ENCODE peak calls at places on chromosomes 6 and 20, in eight cellular contexts. V is heart left ventricle, E is adrenal gland, S is vagina, Y is tibial nerve, H is body of pancreas, J is spleen, U is esophagus squamous epithelium. L is an unnamed sample. For H3K4me1, the result is how much of the 10 kb centered on the place peaks cover.

GRCh38 chr20:50376179-50376887 is 133.8 kb upstream of the PTPN1 start:
- DNase-seq in V (no peak), E (no peak), S (no peak), Y (no peak), H (no peak), J (no peak), U (no peak), L (no peak)

GRCh38 chr6:106979435-106979884 is 4.9 kb upstream of the CD24 start:
- DNase-seq in V (peak), E (peak), S (no peak), Y (peak), H (peak), J (peak), U (peak), L (peak)

GRCh38 chr6:98574991-98575390 is 259.4 kb upstream of the POU3F2 start:
- DNase-seq in V (peak), E (peak), S (no peak), Y (no peak), H (no peak), J (no peak), U (no peak), L (no peak)

GRCh38 chr6:13573669-13574110 is 711 bp upstream of the SIRT5 start:
- DNase-seq in V (peak), E (peak), S (no peak), Y (no peak), H (peak), J (peak), U (no peak), L (peak)

GRCh38 chr6:151211075-151211474 is 28.7 kb upstream of the AKAP12 start:
- DNase-seq in V (no peak), E (no peak), S (no peak), Y (no peak), H (no peak), J (no peak), U (no peak), L (no peak)

GRCh38 chr6:20840675-20841074 is 306.4 kb downstream of the CDKAL1 start:
- DNase-seq in V (no peak), E (no peak), S (no peak), Y (no peak), H (no peak), J (no peak), U (no peak), L (no peak)

GRCh38 chr6:137094411-137095008 is 49.7 kb upstream of the IL20RA start:
- DNase-seq in V (peak), E (peak), S (no peak), Y (peak), H (peak), J (no peak), U (no peak), L (peak)

GRCh38 chr6:54654376-54654775 is 192.2 kb upstream of the FAM83B start:
- DNase-seq in V (no peak), E (no peak), S (no peak), Y (no peak), H (no peak), J (no peak), U (no peak), L (no peak)

GRCh38 chr6:1109134-1109533 is 202.8 kb upstream of the FOXQ1 start:
- DNase-seq in V (no peak), E (no peak), S (peak), Y (no peak), H (no peak), J (no peak), U (no peak), L (no peak)

GRCh38 chr6:63805808-63806572 is 170.4 kb downstream of the PHF3 start:
- DNase-seq in V (no peak), E (no peak), S (no peak), Y (peak), H (peak), J (no peak), U (no peak), L (peak)

GRCh38 chr6:47724300-47724699 is 25.9 kb downstream of the ADGRF4 start:
- DNase-seq in V (no peak), E (no peak), S (no peak), Y (no peak), H (no peak), J (no peak), U (no peak), L (no peak)

GRCh38 chr20:16368645-16369292 is 204.5 kb downstream of the KIF16B start:
- DNase-seq in V (no peak), E (no peak), S (no peak), Y (no peak), H (no peak), J (no peak), U (no peak), L (no peak)

GRCh38 chr6:116629467-116630063 is 13.3 kb downstream of the RSPH4A start:
- DNase-seq in V (no peak), E (no peak), S (no peak), Y (no peak), H (no peak), J (no peak), U (no peak), L (no peak)

GRCh38 chr6:16374796-16375195 is 136.4 kb downstream of the GMPR start:
- DNase-seq in V (no peak), E (no peak), S (no peak), Y (no peak), H (peak), J (no peak), U (no peak), L (no peak)

GRCh38 chr6:1208876-1209275 is 103.0 kb upstream of the FOXQ1 start:
- DNase-seq in V (no peak), E (no peak), S (no peak), Y (no peak), H (no peak), J (no peak), U (no peak), L (no peak)

GRCh38 chr6:122770835-122771601 is 8.5 kb upstream of the FABP7 start:
- DNase-seq in V (no peak), E (no peak), S (no peak), Y (no peak), H (peak), J (no peak), U (no peak), L (no peak)

GRCh38 chr20:18679020-18679419 is 91.2 kb downstream of the DTD1 start:
- DNase-seq in V (no peak), E (no peak), S (no peak), Y (no peak), H (peak), J (no peak), U (no peak), L (no peak)

GRCh38 chr6:39965716-39966115 is 31.5 kb upstream of the MOCS1 start:
- DNase-seq in V (no peak), E (no peak), S (no peak), Y (no peak), H (no peak), J (no peak), U (no peak), L (no peak)

GRCh38 chr6:19558934-19559333 is 278.2 kb upstream of the ID4 start:
- DNase-seq in V (no peak), E (no peak), S (no peak), Y (no peak), H (no peak), J (no peak), U (no peak), L (no peak)

GRCh38 chr6:19444481-19444880 is 392.7 kb upstream of the ID4 start:
- DNase-seq in V (no peak), E (no peak), S (no peak), Y (no peak), H (no peak), J (no peak), U (no peak), L (no peak)

GRCh38 chr6:67493682-67494081 is 1141.4 kb upstream of the ADGRB3 start:
- DNase-seq in V (no peak), E (no peak), S (no peak), Y (no peak), H (no peak), J (no peak), U (no peak), L (no peak)

GRCh38 chr6:167683028-167683862 is 143.5 kb upstream of the AFDN start:
- DNase-seq in V (peak), E (peak), S (no peak), Y (peak), H (peak), J (no peak), U (no peak), L (no peak)

GRCh38 chr20:20668639-20669038 is 43.8 kb downstream of the RALGAPA2 start:
- DNase-seq in V (no peak), E (no peak), S (no peak), Y (no peak), H (peak), J (no peak), U (no peak), L (no peak)

GRCh38 chr20:51768759-51769517 is 748 bp upstream of the ATP9A start:
- DNase-seq in V (no peak), E (no peak), S (no peak), Y (no peak), H (no peak), J (no peak), U (no peak), L (no peak)

GRCh38 chr6:1068068-1068467 is 243.8 kb upstream of the FOXQ1 start:
- DNase-seq in V (no peak), E (no peak), S (no peak), Y (no peak), H (no peak), J (no peak), U (no peak), L (no peak)

GRCh38 chr20:18615020-18615652 is 27.3 kb downstream of the DTD1 start:
- DNase-seq in V (no peak), E (peak), S (no peak), Y (no peak), H (no peak), J (no peak), U (no peak), L (no peak)

GRCh38 chr6:155177369-155177961 is 86.3 kb upstream of the CLDN20 start:
- DNase-seq in V (no peak), E (no peak), S (no peak), Y (peak), H (peak), J (no peak), U (no peak), L (peak)

GRCh38 chr20:1118004-1118335 is 432 bp upstream of the PSMF1 start:
- DNase-seq in V (no peak), E (no peak), S (no peak), Y (no peak), H (no peak), J (no peak), U (no peak), L (no peak)

GRCh38 chr20:11118802-11119380 is 445.1 kb upstream of the JAG1 start:
- DNase-seq in V (no peak), E (no peak), S (no peak), Y (no peak), H (no peak), J (no peak), U (no peak), L (no peak)

GRCh38 chr6:11653028-11653583 is 115.6 kb downstream of the TMEM170B start:
- DNase-seq in V (peak), E (peak), S (no peak), Y (no peak), H (peak), J (no peak), U (no peak), L (no peak)

GRCh38 chr6:166297606-166298005 is 10.6 kb downstream of the PRR18 start:
- DNase-seq in V (no peak), E (no peak), S (no peak), Y (no peak), H (no peak), J (no peak), U (no peak), L (no peak)

GRCh38 chr6:116561377-116562018 is 7.9 kb downstream of the CALHM4 start:
- DNase-seq in V (peak), E (peak), S (no peak), Y (peak), H (peak), J (peak), U (no peak), L (peak)

GRCh38 chr6:170098428-170099170 is 192.3 kb downstream of the DLL1 start:
- DNase-seq in V (peak), E (peak), S (peak), Y (no peak), H (no peak), J (peak), U (no peak), L (no peak)

GRCh38 chr20:37204056-37204455 is 24.7 kb upstream of the MROH8 start:
- DNase-seq in V (no peak), E (no peak), S (no peak), Y (no peak), H (no peak), J (no peak), U (no peak), L (no peak)

GRCh38 chr6:53938810-53939209 is 144.0 kb downstream of the LRRC1 start:
- DNase-seq in V (no peak), E (no peak), S (no peak), Y (no peak), H (no peak), J (no peak), U (no peak), L (no peak)

GRCh38 chr6:156219973-156220372 is 557.2 kb upstream of the ARID1B start:
- DNase-seq in V (no peak), E (no peak), S (no peak), Y (no peak), H (no peak), J (no peak), U (no peak), L (no peak)

GRCh38 chr6:1867197-1867596 is 257.5 kb downstream of the FOXC1 start:
- DNase-seq in V (no peak), E (no peak), S (no peak), Y (no peak), H (no peak), J (no peak), U (no peak), L (no peak)

GRCh38 chr6:15088904-15089568 is 156.8 kb upstream of the JARID2 start:
- DNase-seq in V (no peak), E (no peak), S (no peak), Y (no peak), H (no peak), J (no peak), U (no peak), L (no peak)

GRCh38 chr20:62702886-62703852 is 5.5 kb upstream of the NTSR1 start:
- DNase-seq in V (no peak), E (peak), S (no peak), Y (no peak), H (no peak), J (no peak), U (no peak), L (no peak)
- H3K4me1 ChIP-seq in V (under half), E (under half), S (under half), Y (under half), H (under half), J (under half), U (under half), L (under half)

GRCh38 chr20:8190043-8190880 is 58.2 kb downstream of the PLCB1 start:
- DNase-seq in V (no peak), E (peak), S (no peak), Y (no peak), H (peak), J (no peak), U (no peak), L (no peak)

GRCh38 chr20:8194721-8195120 is 62.7 kb downstream of the PLCB1 start:
- DNase-seq in V (no peak), E (no peak), S (no peak), Y (no peak), H (no peak), J (no peak), U (no peak), L (no peak)

GRCh38 chr20:8200220-8200619 is 68.2 kb downstream of the PLCB1 start:
- DNase-seq in V (no peak), E (no peak), S (no peak), Y (no peak), H (no peak), J (no peak), U (no peak), L (no peak)

GRCh38 chr20:8196096-8196495 is 64.0 kb downstream of the PLCB1 start:
- DNase-seq in V (no peak), E (no peak), S (no peak), Y (no peak), H (no peak), J (no peak), U (no peak), L (no peak)
- TF ChIP-seq POLR2A in V (no peak), E (no peak), S (no peak), Y (no peak), H (no peak), J (no peak), U (no peak), L (no peak)

DNA sequence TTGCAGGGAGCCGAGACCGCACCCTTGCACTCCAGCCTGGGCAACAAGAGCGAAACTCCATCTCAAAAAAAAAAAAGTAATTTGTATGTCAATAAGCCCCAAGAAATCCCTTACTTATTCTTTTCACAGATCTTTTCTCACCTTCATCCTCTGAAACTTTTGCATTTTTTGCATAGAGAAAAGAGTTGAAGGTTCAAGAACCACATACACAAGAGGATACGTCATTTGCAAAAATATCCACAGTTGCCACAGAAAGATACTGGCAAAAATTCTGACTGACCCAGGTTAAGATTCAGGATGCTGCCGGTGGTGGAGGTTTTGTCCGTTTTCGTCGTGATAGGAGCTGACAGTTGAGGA is 94.5 kb downstream of the ZMYND8 start:
- DNase-seq in V (no peak), E (no peak), S (no peak), Y (no peak), H (no peak), J (no peak), U (no peak), L (no peak)
- H3K4me1 ChIP-seq in V (under half), E (under half), S (under half), Y (under half), H (under half), J (under half), U (under half), L (under half)

GRCh38 chr6:9062581-9062980 is 627.2 kb upstream of the SLC35B3 start:
- DNase-seq in V (no peak), E (no peak), S (no peak), Y (no peak), H (no peak), J (no peak), U (no peak), L (no peak)
- TF ChIP-seq POLR2A in V (no peak), E (no peak), S (no peak), Y (no peak), H (no peak), J (no peak), U (no peak), L (no peak)

DNA sequence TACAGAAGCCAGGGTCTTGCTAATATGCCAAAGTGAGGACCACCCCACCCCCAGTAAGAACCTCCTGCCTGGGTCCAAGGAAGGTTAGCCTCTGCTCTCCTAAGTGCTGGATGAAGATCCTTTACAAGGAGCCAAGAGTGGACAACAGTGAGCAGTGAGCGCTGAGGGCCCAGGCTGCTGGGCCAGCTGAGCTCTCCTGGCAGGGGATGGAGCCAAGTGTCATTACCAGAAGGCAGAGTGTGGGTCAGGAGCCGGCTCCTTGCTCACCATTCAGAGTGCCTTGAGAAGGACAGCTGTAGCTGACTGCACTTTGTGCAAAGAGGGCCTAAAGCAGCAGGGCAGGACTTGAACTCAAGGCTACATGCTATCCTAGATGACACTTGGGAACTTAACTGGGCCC is 16.9 kb downstream of the MAFB start:
- DNase-seq in V (no peak), E (no peak), S (no peak), Y (no peak), H (no peak), J (no peak), U (no peak), L (no peak)
- H3K4me1 ChIP-seq in V (under half), E (under half), S (under half), Y (under half), H (under half), J (under half), U (under half), L (under half)

L was measured in prostate gland.